ENCODE peak calls at places on chromosomes 16 and 17, in ten cellular contexts. One of them, this sample, is unnamed.
A peak's percentile ranks its signal among the peaks of the same experiment; 100 is the strongest.

GRCh38 chr16:67249178-67249759 is 490 bp downstream of the SLC9A5 start:
- DNase-seq in prostate gland: no peak
- DNase-seq in SK-N-SH: no peak
- DNase-seq in K562: no peak
- DNase-seq in breast epithelium: no peak
- DNase-seq in endothelial cell of umbilical vein: no peak
- DNase-seq in transverse colon: no peak
- DNase-seq in sigmoid colon: peak; percentile 66
- DNase-seq in HCT116: no peak
- DNase-seq in GM23338: peak; percentile 59
- DNase-seq in this sample: no peak

GRCh38 chr17:9009096-9009495 is 12.2 kb upstream of the NTN1 start:
- DNase-seq in endothelial cell of umbilical vein: no peak
- DNase-seq in breast epithelium: no peak
- DNase-seq in HCT116: no peak
- DNase-seq in prostate gland: no peak
- DNase-seq in GM23338: no peak
- DNase-seq in SK-N-SH: no peak
- DNase-seq in transverse colon: no peak
- DNase-seq in sigmoid colon: no peak
- DNase-seq in K562: no peak
- DNase-seq in this sample: no peak

GRCh38 chr16:66911112-66911511 is 7.6 kb downstream of the CDH16 start:
- DNase-seq in endothelial cell of umbilical vein: no peak
- DNase-seq in transverse colon: no peak
- DNase-seq in sigmoid colon: no peak
- DNase-seq in HCT116: no peak
- DNase-seq in K562: no peak
- DNase-seq in SK-N-SH: no peak
- DNase-seq in breast epithelium: no peak
- DNase-seq in prostate gland: no peak
- DNase-seq in GM23338: no peak
- DNase-seq in this sample: no peak

GRCh38 chr17:42459256-42459982 is 741 bp downstream of the ATP6V0A1 start:
- DNase-seq in endothelial cell of umbilical vein: no peak
- DNase-seq in prostate gland: peak; percentile 53
- DNase-seq in transverse colon: peak; percentile 66
- DNase-seq in GM23338: peak; percentile 71
- DNase-seq in K562: peak; percentile 61
- DNase-seq in sigmoid colon: peak; percentile 78
- DNase-seq in SK-N-SH: peak; percentile 56
- DNase-seq in breast epithelium: peak; percentile 70
- DNase-seq in HCT116: no peak
- DNase-seq in this sample: peak; percentile 40

GRCh38 chr16:17803625-17804410 is 333.1 kb upstream of the XYLT1 start:
- DNase-seq in endothelial cell of umbilical vein: no peak
- DNase-seq in SK-N-SH: no peak
- DNase-seq in K562: no peak
- DNase-seq in prostate gland: no peak
- DNase-seq in transverse colon: no peak
- DNase-seq in HCT116: no peak
- DNase-seq in sigmoid colon: no peak
- DNase-seq in GM23338: no peak
- DNase-seq in breast epithelium: no peak
- DNase-seq in this sample: no peak

GRCh38 chr17:6231886-6232767 is 161.9 kb downstream of the WSCD1 start:
- DNase-seq in SK-N-SH: no peak
- DNase-seq in GM23338: peak; percentile 22
- DNase-seq in transverse colon: no peak
- DNase-seq in endothelial cell of umbilical vein: peak; percentile 53
- DNase-seq in breast epithelium: no peak
- DNase-seq in prostate gland: no peak
- DNase-seq in HCT116: no peak
- DNase-seq in K562: no peak
- DNase-seq in sigmoid colon: no peak
- DNase-seq in this sample: no peak

GRCh38 chr17:17740627-17741237 is 59.5 kb downstream of the RAI1 start:
- DNase-seq in transverse colon: no peak
- DNase-seq in prostate gland: no peak
- DNase-seq in sigmoid colon: no peak
- DNase-seq in K562: no peak
- DNase-seq in endothelial cell of umbilical vein: no peak
- DNase-seq in GM23338: no peak
- DNase-seq in HCT116: no peak
- DNase-seq in SK-N-SH: no peak
- DNase-seq in breast epithelium: peak; percentile 75
- DNase-seq in this sample: no peak

GRCh38 chr16:1154887-1155331 is 2.0 kb downstream of the CACNA1H start:
- DNase-seq in breast epithelium: no peak
- DNase-seq in prostate gland: no peak
- DNase-seq in transverse colon: no peak
- DNase-seq in sigmoid colon: no peak
- DNase-seq in SK-N-SH: no peak
- DNase-seq in GM23338: no peak
- DNase-seq in endothelial cell of umbilical vein: no peak
- DNase-seq in K562: no peak
- DNase-seq in HCT116: no peak
- DNase-seq in this sample: no peak

GRCh38 chr17:17029938-17030337 is 12.3 kb upstream of the MPRIP start:
- DNase-seq in transverse colon: no peak
- DNase-seq in breast epithelium: no peak
- DNase-seq in prostate gland: no peak
- DNase-seq in HCT116: no peak
- DNase-seq in SK-N-SH: peak; percentile 40
- DNase-seq in endothelial cell of umbilical vein: no peak
- DNase-seq in K562: no peak
- DNase-seq in GM23338: no peak
- DNase-seq in sigmoid colon: no peak
- DNase-seq in this sample: no peak

GRCh38 chr16:14303654-14304394 is 232.7 kb downstream of the MRTFB start:
- DNase-seq in sigmoid colon: no peak
- DNase-seq in endothelial cell of umbilical vein: no peak
- DNase-seq in K562: peak; percentile 54
- DNase-seq in transverse colon: peak; percentile 27
- DNase-seq in GM23338: peak; percentile 51
- DNase-seq in breast epithelium: no peak
- DNase-seq in SK-N-SH: no peak
- DNase-seq in prostate gland: no peak
- DNase-seq in HCT116: no peak
- DNase-seq in this sample: no peak

GRCh38 chr17:27568811-27569210 is 62.2 kb upstream of the LGALS9 start:
- DNase-seq in GM23338: no peak
- DNase-seq in endothelial cell of umbilical vein: no peak
- DNase-seq in K562: no peak
- DNase-seq in breast epithelium: no peak
- DNase-seq in transverse colon: no peak
- DNase-seq in sigmoid colon: no peak
- DNase-seq in HCT116: no peak
- DNase-seq in SK-N-SH: no peak
- DNase-seq in prostate gland: no peak
- DNase-seq in this sample: no peak

GRCh38 chr17:48554412-48555090 is 9.6 kb upstream of the HOXB2 start:
- DNase-seq in GM23338: peak; percentile 40
- DNase-seq in endothelial cell of umbilical vein: no peak
- DNase-seq in prostate gland: no peak
- DNase-seq in breast epithelium: no peak
- DNase-seq in transverse colon: no peak
- DNase-seq in HCT116: no peak
- DNase-seq in sigmoid colon: peak; percentile 71
- DNase-seq in K562: no peak
- DNase-seq in SK-N-SH: no peak
- DNase-seq in this sample: no peak

DNA sequence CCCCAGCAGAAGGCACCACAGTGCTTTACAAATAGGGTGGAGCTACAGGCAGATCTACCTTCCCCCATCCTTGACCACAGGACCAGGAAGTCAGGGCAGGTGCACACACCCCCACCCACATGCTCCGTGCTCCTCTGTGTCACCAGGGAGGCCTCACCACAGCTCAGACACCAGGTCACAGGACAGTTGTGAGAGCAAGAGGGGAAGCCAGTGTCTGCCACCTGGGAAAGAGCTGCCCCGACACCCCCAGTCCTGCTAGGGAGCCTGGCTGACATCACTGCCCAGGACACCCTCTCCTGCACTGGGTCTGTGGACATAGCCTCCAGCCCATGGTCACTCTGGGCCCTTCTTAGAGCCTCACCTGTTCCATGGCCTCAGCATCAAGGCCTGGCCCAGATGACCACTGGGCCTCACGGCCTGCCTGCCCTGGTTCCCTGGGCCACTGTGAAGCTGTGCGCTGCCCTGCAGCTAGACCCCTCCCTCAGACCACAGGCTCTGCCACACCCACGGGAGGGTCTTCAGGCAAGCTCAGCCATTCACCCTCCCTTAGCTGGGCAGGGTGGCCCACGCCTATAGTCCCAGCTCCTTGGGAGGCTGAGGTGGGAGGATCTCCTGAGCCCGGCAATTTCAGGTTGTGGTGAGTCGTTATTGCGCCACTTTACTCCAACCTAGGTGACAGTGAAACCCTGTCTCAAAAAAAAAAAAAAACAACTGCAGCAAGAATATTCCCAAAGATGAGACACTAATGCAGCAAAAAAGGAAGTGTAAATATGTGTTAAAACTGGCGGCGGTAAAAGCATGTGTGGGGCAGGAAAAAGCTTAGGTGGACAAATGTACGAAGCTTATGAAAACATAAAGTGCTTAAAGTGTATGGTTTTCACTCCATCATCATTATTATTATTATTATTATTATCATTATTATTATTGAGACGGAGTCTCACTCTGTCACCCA is 14.2 kb downstream of the POLR3K start:
- DNase-seq in K562: no peak
- DNase-seq in prostate gland: no peak
- DNase-seq in breast epithelium: peak; percentile 61
- DNase-seq in endothelial cell of umbilical vein: no peak
- DNase-seq in SK-N-SH: no peak
- DNase-seq in sigmoid colon: no peak
- DNase-seq in HCT116: no peak
- DNase-seq in transverse colon: peak; percentile 77
- DNase-seq in GM23338: no peak
- DNase-seq in this sample: peak; percentile 73
- TF ChIP-seq POLR2AphosphoS5 in K562: no peak
- TF ChIP-seq POLR2AphosphoS5 in prostate gland: no peak
- TF ChIP-seq POLR2AphosphoS5 in breast epithelium: no peak
- TF ChIP-seq POLR2AphosphoS5 in endothelial cell of umbilical vein: no peak
- TF ChIP-seq POLR2AphosphoS5 in SK-N-SH: no peak
- TF ChIP-seq POLR2AphosphoS5 in sigmoid colon: no peak
- TF ChIP-seq POLR2AphosphoS5 in HCT116: no peak
- TF ChIP-seq POLR2AphosphoS5 in transverse colon: no peak
- TF ChIP-seq POLR2AphosphoS5 in GM23338: no peak
- TF ChIP-seq POLR2AphosphoS5 in this sample: peak; percentile 74

GRCh38 chr16:27238016-27238587 is 30.5 kb downstream of the NSMCE1 start:
- DNase-seq in sigmoid colon: peak; percentile 69
- DNase-seq in K562: peak; percentile 36
- DNase-seq in endothelial cell of umbilical vein: peak; percentile 36
- DNase-seq in SK-N-SH: no peak
- DNase-seq in breast epithelium: no peak
- DNase-seq in prostate gland: no peak
- DNase-seq in transverse colon: peak; percentile 71
- DNase-seq in HCT116: no peak
- DNase-seq in GM23338: no peak
- DNase-seq in this sample: peak; percentile 44
- H3K4me1 ChIP-seq in sigmoid colon: peaks cover 40% of the 10 kb centered on the region
- H3K4me1 ChIP-seq in K562: peaks cover 38% of the 10 kb centered on the region
- H3K4me1 ChIP-seq in endothelial cell of umbilical vein: peaks cover 80% of the 10 kb centered on the region
- H3K4me1 ChIP-seq in SK-N-SH: peaks cover 43% of the 10 kb centered on the region
- H3K4me1 ChIP-seq in breast epithelium: peaks cover 7% of the 10 kb centered on the region
- H3K4me1 ChIP-seq in prostate gland: peaks cover 23% of the 10 kb centered on the region
- H3K4me1 ChIP-seq in transverse colon: peaks cover 35% of the 10 kb centered on the region
- H3K4me1 ChIP-seq in HCT116: peaks cover 14% of the 10 kb centered on the region
- H3K4me1 ChIP-seq in GM23338: peaks cover 5% of the 10 kb centered on the region
- H3K4me1 ChIP-seq in this sample: peaks cover 79% of the 10 kb centered on the region

GRCh38 chr17:40456396-40456951 is 13.2 kb downstream of the IGFBP4 start:
- DNase-seq in GM23338: no peak
- DNase-seq in prostate gland: no peak
- DNase-seq in K562: no peak
- DNase-seq in sigmoid colon: peak; percentile 71
- DNase-seq in SK-N-SH: no peak
- DNase-seq in breast epithelium: no peak
- DNase-seq in HCT116: no peak
- DNase-seq in endothelial cell of umbilical vein: no peak
- DNase-seq in transverse colon: no peak
- DNase-seq in this sample: no peak
- TF ChIP-seq POLR2AphosphoS5 in GM23338: no peak
- TF ChIP-seq POLR2AphosphoS5 in prostate gland: no peak
- TF ChIP-seq POLR2AphosphoS5 in K562: no peak
- TF ChIP-seq POLR2AphosphoS5 in sigmoid colon: peak; percentile 5
- TF ChIP-seq POLR2AphosphoS5 in SK-N-SH: no peak
- TF ChIP-seq POLR2AphosphoS5 in breast epithelium: no peak
- TF ChIP-seq POLR2AphosphoS5 in HCT116: no peak
- TF ChIP-seq POLR2AphosphoS5 in endothelial cell of umbilical vein: no peak
- TF ChIP-seq POLR2AphosphoS5 in transverse colon: no peak
- TF ChIP-seq POLR2AphosphoS5 in this sample: no peak

GRCh38 chr16:50696126-50696525 is 2.7 kb downstream of the NOD2 start:
- DNase-seq in SK-N-SH: no peak
- DNase-seq in breast epithelium: no peak
- DNase-seq in HCT116: no peak
- DNase-seq in GM23338: no peak
- DNase-seq in endothelial cell of umbilical vein: no peak
- DNase-seq in transverse colon: no peak
- DNase-seq in K562: no peak
- DNase-seq in prostate gland: no peak
- DNase-seq in sigmoid colon: no peak
- DNase-seq in this sample: no peak

GRCh38 chr16:50695017-50696000 is 1.9 kb downstream of the NOD2 start:
- DNase-seq in breast epithelium: no peak
- DNase-seq in HCT116: no peak
- DNase-seq in SK-N-SH: no peak
- DNase-seq in GM23338: no peak
- DNase-seq in prostate gland: no peak
- DNase-seq in endothelial cell of umbilical vein: no peak
- DNase-seq in transverse colon: no peak
- DNase-seq in sigmoid colon: no peak
- DNase-seq in K562: no peak
- DNase-seq in this sample: no peak

GRCh38 chr16:50692999-50693781 is at the start of gene NOD2:
- DNase-seq in sigmoid colon: no peak
- DNase-seq in SK-N-SH: peak; percentile 91
- DNase-seq in transverse colon: no peak
- DNase-seq in endothelial cell of umbilical vein: no peak
- DNase-seq in breast epithelium: no peak
- DNase-seq in K562: peak; percentile 41
- DNase-seq in prostate gland: no peak
- DNase-seq in HCT116: no peak
- DNase-seq in GM23338: peak; percentile 68
- DNase-seq in this sample: peak; percentile 51

GRCh38 chr16:50692644-50692998 is 785 bp upstream of the NOD2 start:
- DNase-seq in HCT116: no peak
- DNase-seq in prostate gland: no peak
- DNase-seq in K562: no peak
- DNase-seq in breast epithelium: no peak
- DNase-seq in endothelial cell of umbilical vein: no peak
- DNase-seq in SK-N-SH: no peak
- DNase-seq in sigmoid colon: no peak
- DNase-seq in transverse colon: no peak
- DNase-seq in GM23338: no peak
- DNase-seq in this sample: no peak

DNA sequence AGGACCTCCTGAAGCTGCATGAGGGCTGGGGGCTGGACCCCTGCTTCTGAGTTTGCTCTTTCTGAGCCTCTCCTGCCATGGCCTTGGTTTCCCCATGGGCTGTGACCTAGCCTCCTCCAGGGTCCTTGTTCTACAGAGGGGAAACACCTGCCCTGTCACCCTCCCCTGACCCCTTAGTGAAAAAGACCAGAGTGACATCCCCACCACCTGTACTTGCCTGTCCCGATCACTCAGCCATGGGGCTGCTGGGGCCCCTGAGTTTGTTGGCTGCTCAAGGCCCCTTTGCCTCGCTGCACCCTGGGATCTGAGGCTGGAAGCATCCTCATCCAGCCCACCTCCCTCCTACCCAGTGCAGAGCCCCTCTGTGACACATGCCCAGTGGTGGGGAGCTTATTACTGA is 800 bp downstream of the NOD2 start:
- DNase-seq in SK-N-SH: no peak
- DNase-seq in sigmoid colon: no peak
- DNase-seq in endothelial cell of umbilical vein: no peak
- DNase-seq in HCT116: no peak
- DNase-seq in transverse colon: no peak
- DNase-seq in prostate gland: no peak
- DNase-seq in K562: no peak
- DNase-seq in GM23338: no peak
- DNase-seq in breast epithelium: no peak
- DNase-seq in this sample: no peak
- H3K4me1 ChIP-seq in SK-N-SH: no peaks in the 10 kb centered on the region
- H3K4me1 ChIP-seq in sigmoid colon: peaks cover 30% of the 10 kb centered on the region
- H3K4me1 ChIP-seq in endothelial cell of umbilical vein: no peaks in the 10 kb centered on the region
- H3K4me1 ChIP-seq in HCT116: peaks cover 18% of the 10 kb centered on the region
- H3K4me1 ChIP-seq in transverse colon: peaks cover 20% of the 10 kb centered on the region
- H3K4me1 ChIP-seq in prostate gland: no peaks in the 10 kb centered on the region
- H3K4me1 ChIP-seq in K562: peaks cover 9% of the 10 kb centered on the region
- H3K4me1 ChIP-seq in GM23338: no peaks in the 10 kb centered on the region
- H3K4me1 ChIP-seq in breast epithelium: peaks cover 12% of the 10 kb centered on the region
- H3K4me1 ChIP-seq in this sample: peaks cover 22% of the 10 kb centered on the region

This sample was measured in stomach.